ENCODE peak calls at places on chromosomes 4 and X, in seven cellular contexts. One of them, this sample, is unnamed.

GRCh38 chrX:100410901-100411801 is 1.1 kb upstream of the PCDH19 start:
- DNase-seq in H9: peak; percentile 35
- DNase-seq in PC-3: no peak
- DNase-seq in mammary epithelial cell: no peak
- DNase-seq in HCT116: no peak
- DNase-seq in GM23248: peak; percentile 18
- DNase-seq in H1: no peak
- DNase-seq in this sample: no peak

GRCh38 chrX:134236690-134237362 is at the start of gene CCDC160:
- DNase-seq in H9: peak; percentile 78
- DNase-seq in PC-3: peak; percentile 51
- DNase-seq in mammary epithelial cell: no peak
- DNase-seq in HCT116: peak; percentile 2
- DNase-seq in GM23248: peak; percentile 27
- DNase-seq in H1: peak; percentile 19
- DNase-seq in this sample: peak; percentile 39

GRCh38 chrX:136880003-136880451 is 498 bp downstream of the RBMX start:
- DNase-seq in H9: no peak
- DNase-seq in PC-3: no peak
- DNase-seq in mammary epithelial cell: no peak
- DNase-seq in HCT116: no peak
- DNase-seq in GM23248: peak; percentile 54
- DNase-seq in H1: no peak
- DNase-seq in this sample: peak; percentile 37

GRCh38 chrX:101206471-101206870 is 13.1 kb upstream of the DRP2 start:
- DNase-seq in H9: no peak
- DNase-seq in PC-3: peak; percentile 58
- DNase-seq in mammary epithelial cell: peak; percentile 32
- DNase-seq in HCT116: peak; percentile 13
- DNase-seq in GM23248: peak; percentile 60
- DNase-seq in H1: no peak
- DNase-seq in this sample: peak; percentile 58

GRCh38 chr4:165208741-165209388 is 1.5 kb downstream of the KLHL2 start:
- DNase-seq in H9: no peak
- DNase-seq in PC-3: peak; percentile 29
- DNase-seq in mammary epithelial cell: peak; percentile 32
- DNase-seq in HCT116: no peak
- DNase-seq in GM23248: no peak
- DNase-seq in H1: no peak
- DNase-seq in this sample: no peak

GRCh38 chr4:155392486-155393184 is 15.9 kb upstream of the MAP9 start:
- DNase-seq in H9: no peak
- DNase-seq in PC-3: peak; percentile 86
- DNase-seq in mammary epithelial cell: peak; percentile 41
- DNase-seq in HCT116: peak; percentile 61
- DNase-seq in GM23248: peak; percentile 53
- DNase-seq in H1: no peak
- DNase-seq in this sample: peak; percentile 88

GRCh38 chrX:130669233-130669632 is 233.8 kb downstream of the ENOX2 start:
- DNase-seq in H9: no peak
- DNase-seq in PC-3: peak; percentile 11
- DNase-seq in mammary epithelial cell: peak; percentile 1
- DNase-seq in HCT116: no peak
- DNase-seq in GM23248: peak; percentile 53
- DNase-seq in H1: no peak
- DNase-seq in this sample: peak; percentile 69

GRCh38 chr4:174999407-174999806 is 81.2 kb downstream of the ADAM29 start:
- DNase-seq in H9: no peak
- DNase-seq in PC-3: peak; percentile 76
- DNase-seq in mammary epithelial cell: peak; percentile 36
- DNase-seq in HCT116: no peak
- DNase-seq in GM23248: peak; percentile 1
- DNase-seq in H1: no peak
- DNase-seq in this sample: peak; percentile 4

GRCh38 chr4:140019619-140020367 is 134.2 kb downstream of the MAML3 start:
- DNase-seq in H9: no peak
- DNase-seq in PC-3: peak; percentile 17
- DNase-seq in mammary epithelial cell: no peak
- DNase-seq in HCT116: no peak
- DNase-seq in GM23248: no peak
- DNase-seq in H1: no peak
- DNase-seq in this sample: no peak

DNA sequence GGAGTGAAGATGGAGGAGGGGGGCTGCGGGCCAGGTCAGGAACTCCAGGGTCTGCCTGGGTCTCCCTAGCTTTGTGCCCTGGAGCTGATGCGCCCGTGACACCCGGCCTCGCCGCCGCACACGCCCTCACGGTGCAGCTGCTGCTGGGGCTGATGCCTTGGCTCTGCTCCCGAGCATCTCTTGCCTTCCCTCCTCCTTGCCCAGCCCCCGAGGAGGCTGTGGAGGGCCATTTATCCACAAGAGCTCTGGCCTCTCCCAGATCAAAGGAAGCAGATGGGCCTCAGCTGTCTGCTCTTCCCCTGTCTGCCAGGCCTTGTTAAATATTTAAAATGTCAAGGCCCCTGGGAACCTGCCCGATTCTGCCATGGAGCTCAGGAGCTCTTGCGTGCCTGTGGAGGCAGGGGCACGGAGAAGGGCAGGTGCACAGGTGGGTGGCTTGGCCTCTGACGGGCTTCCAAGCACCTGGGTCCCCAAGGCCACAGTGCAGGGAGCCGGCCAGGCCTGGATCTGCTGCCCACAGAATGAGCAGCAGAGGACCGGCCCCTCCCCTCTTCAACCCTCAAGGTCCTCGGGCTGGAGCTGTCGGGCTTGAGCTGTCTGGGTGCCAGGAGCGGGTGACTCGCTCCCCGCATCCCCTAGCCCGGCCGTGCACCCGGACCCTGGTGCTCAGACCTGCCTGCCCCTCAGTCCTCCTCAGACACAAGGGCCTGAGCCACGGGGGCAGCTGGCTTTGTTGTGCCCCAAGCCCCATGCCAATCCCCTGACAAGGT is 20.3 kb downstream of the ATP2B3 start:
- DNase-seq in H9: no peak
- DNase-seq in PC-3: no peak
- DNase-seq in mammary epithelial cell: no peak
- DNase-seq in HCT116: no peak
- DNase-seq in GM23248: no peak
- DNase-seq in H1: no peak
- DNase-seq in this sample: no peak
- H2AFZ ChIP-seq in H9: no peak overlapping the region
- H2AFZ ChIP-seq in PC-3: no peak overlapping the region
- H2AFZ ChIP-seq in mammary epithelial cell: no peak overlapping the region
- H2AFZ ChIP-seq in HCT116: no peak overlapping the region
- H2AFZ ChIP-seq in GM23248: no peak overlapping the region
- H2AFZ ChIP-seq in H1: no peak overlapping the region
- H2AFZ ChIP-seq in this sample: no peak overlapping the region

DNA sequence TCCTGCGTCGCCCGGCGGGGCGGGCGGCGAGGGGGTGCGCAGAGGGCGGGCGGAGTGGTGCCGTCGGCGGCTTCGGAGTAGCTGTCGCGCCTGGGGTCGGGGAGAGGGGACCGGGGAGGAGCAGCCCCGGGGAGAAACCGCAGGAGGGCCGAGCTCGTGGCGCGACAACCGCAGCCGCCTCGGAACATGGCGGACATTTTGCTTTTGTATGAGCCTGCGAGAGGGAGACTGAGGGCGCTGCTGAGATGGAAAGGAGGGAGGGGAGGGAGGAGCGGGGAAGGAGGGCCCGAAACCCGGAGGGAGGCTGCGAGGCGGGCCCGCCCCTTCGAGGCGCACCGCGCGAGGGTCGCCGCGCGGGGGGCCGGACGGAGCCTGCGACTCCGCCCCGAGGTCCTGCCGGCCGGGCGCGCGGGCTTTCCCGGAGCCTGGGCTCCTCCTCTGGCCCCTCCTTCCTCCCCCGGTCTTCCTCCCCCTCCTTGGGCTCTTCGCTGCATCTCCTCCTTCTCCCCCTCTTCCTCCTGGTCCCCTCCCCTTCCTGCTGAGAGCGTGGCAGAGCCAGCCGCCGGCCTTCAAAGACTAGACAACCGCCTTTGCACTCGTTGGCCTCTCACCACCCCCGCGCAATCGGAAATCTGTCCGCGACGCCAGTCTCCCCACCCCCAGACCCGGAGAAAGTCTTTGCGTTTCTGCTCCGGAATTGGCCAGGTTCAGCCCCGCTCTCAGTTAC is 1.1 kb downstream of the INTS6L start:
- DNase-seq in H9: peak; percentile 89
- DNase-seq in PC-3: peak; percentile 81
- DNase-seq in mammary epithelial cell: peak; percentile 83
- DNase-seq in HCT116: peak; percentile 49
- DNase-seq in GM23248: peak; percentile 90
- DNase-seq in H1: peak; percentile 62
- DNase-seq in this sample: peak; percentile 93
- H3K9ac ChIP-seq in H9: peak overlapping the region; percentile 59
- H3K9ac ChIP-seq in PC-3: peak overlapping the region; percentile 76
- H3K9ac ChIP-seq in mammary epithelial cell: peak overlapping the region; percentile 94
- H3K9ac ChIP-seq in HCT116: peak overlapping the region; percentile 57
- H3K9ac ChIP-seq in GM23248: peak overlapping the region; percentile 97
- H3K9ac ChIP-seq in H1: peak overlapping the region; percentile 66
- H3K9ac ChIP-seq in this sample: peak overlapping the region; percentile 96

DNA sequence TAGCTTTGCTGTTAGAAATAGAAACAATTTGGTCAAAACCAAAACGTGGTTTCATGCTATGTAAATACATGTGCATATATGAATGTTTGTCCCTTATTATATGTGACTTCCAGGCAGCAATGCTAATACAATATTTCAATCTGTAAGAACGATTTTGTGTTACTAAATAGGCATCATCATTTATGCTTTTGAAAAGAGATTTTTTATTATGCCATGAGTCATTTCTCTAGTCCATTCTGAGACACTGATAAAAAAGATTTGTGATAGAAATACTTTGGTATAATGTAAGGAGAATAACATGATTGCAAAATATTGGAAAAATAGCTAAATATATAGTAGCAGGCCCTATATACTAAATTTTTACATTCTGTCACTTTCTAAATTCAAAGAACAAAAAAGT is 28.9 kb downstream of the SYNPO2 start:
- DNase-seq in H9: no peak
- DNase-seq in PC-3: peak; percentile 51
- DNase-seq in mammary epithelial cell: no peak
- DNase-seq in HCT116: no peak
- DNase-seq in GM23248: peak; percentile 44
- DNase-seq in H1: no peak
- DNase-seq in this sample: no peak
- H2AFZ ChIP-seq in H9: no peak overlapping the region
- H2AFZ ChIP-seq in PC-3: no peak overlapping the region
- H2AFZ ChIP-seq in mammary epithelial cell: no peak overlapping the region
- H2AFZ ChIP-seq in HCT116: no peak overlapping the region
- H2AFZ ChIP-seq in GM23248: no peak overlapping the region
- H2AFZ ChIP-seq in H1: no peak overlapping the region
- H2AFZ ChIP-seq in this sample: no peak overlapping the region

GRCh38 chr4:83334425-83335241 is at the start of gene HPSE:
- DNase-seq in H9: peak; percentile 93
- DNase-seq in PC-3: peak; percentile 76
- DNase-seq in mammary epithelial cell: peak; percentile 87
- DNase-seq in HCT116: peak; percentile 49
- DNase-seq in GM23248: peak; percentile 63
- DNase-seq in H1: peak; percentile 51
- DNase-seq in this sample: peak; percentile 56
- H3K9ac ChIP-seq in H9: no peak within 1 kb of the TSS
- H3K9ac ChIP-seq in PC-3: peak within 1 kb of the TSS; percentile 50
- H3K9ac ChIP-seq in mammary epithelial cell: peak within 1 kb of the TSS; percentile 44
- H3K9ac ChIP-seq in HCT116: peak within 1 kb of the TSS; percentile 55
- H3K9ac ChIP-seq in GM23248: peak within 1 kb of the TSS; percentile 51
- H3K9ac ChIP-seq in H1: no peak within 1 kb of the TSS
- H3K9ac ChIP-seq in this sample: peak within 1 kb of the TSS; percentile 48

DNA sequence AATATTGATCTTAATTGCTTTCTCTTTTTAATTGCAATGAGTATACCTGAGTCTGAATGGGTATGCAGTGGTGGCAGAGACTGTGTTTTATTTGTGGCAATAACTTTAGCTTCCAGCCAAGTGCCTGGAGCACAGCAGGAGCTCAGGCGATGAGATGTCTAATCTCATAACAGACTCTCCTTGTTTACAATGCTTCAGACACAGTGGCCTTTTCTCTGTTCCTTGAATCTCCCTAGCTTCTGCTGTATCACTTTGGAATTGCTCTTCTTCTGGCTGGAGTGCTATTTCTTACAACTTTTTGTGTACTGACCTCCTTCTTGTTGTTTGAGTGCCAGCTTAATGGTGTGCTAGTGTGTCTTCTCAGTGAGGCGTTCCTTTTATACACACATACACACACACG is 91.6 kb upstream of the UNC5C start:
- DNase-seq in H9: no peak
- DNase-seq in PC-3: no peak
- DNase-seq in mammary epithelial cell: no peak
- DNase-seq in HCT116: no peak
- DNase-seq in GM23248: no peak
- DNase-seq in H1: no peak
- DNase-seq in this sample: peak; percentile 9
- H2AFZ ChIP-seq in H9: no peak overlapping the region
- H2AFZ ChIP-seq in PC-3: no peak overlapping the region
- H2AFZ ChIP-seq in mammary epithelial cell: no peak overlapping the region
- H2AFZ ChIP-seq in HCT116: no peak overlapping the region
- H2AFZ ChIP-seq in GM23248: no peak overlapping the region
- H2AFZ ChIP-seq in H1: peak overlapping the region; percentile 94
- H2AFZ ChIP-seq in this sample: no peak overlapping the region

GRCh38 chr4:3677671-3678070 is 88.5 kb upstream of the ADRA2C start:
- DNase-seq in H9: no peak
- DNase-seq in PC-3: no peak
- DNase-seq in mammary epithelial cell: no peak
- DNase-seq in HCT116: no peak
- DNase-seq in GM23248: peak; percentile 20
- DNase-seq in H1: no peak
- DNase-seq in this sample: no peak

GRCh38 chr4:3680656-3681055 is 85.5 kb upstream of the ADRA2C start:
- DNase-seq in H9: peak; percentile 8
- DNase-seq in PC-3: no peak
- DNase-seq in mammary epithelial cell: no peak
- DNase-seq in HCT116: no peak
- DNase-seq in GM23248: no peak
- DNase-seq in H1: no peak
- DNase-seq in this sample: no peak

GRCh38 chr4:3679071-3679825 is 86.9 kb upstream of the ADRA2C start:
- DNase-seq in H9: peak; percentile 18
- DNase-seq in PC-3: no peak
- DNase-seq in mammary epithelial cell: no peak
- DNase-seq in HCT116: no peak
- DNase-seq in GM23248: no peak
- DNase-seq in H1: no peak
- DNase-seq in this sample: no peak

GRCh38 chr4:3681191-3681590 is 85.0 kb upstream of the ADRA2C start:
- DNase-seq in H9: peak; percentile 16
- DNase-seq in PC-3: no peak
- DNase-seq in mammary epithelial cell: no peak
- DNase-seq in HCT116: no peak
- DNase-seq in GM23248: no peak
- DNase-seq in H1: no peak
- DNase-seq in this sample: no peak

GRCh38 chr4:3679851-3680311 is 86.3 kb upstream of the ADRA2C start:
- DNase-seq in H9: peak; percentile 28
- DNase-seq in PC-3: no peak
- DNase-seq in mammary epithelial cell: no peak
- DNase-seq in HCT116: no peak
- DNase-seq in GM23248: no peak
- DNase-seq in H1: no peak
- DNase-seq in this sample: no peak
- H3K9ac ChIP-seq in H9: no peak overlapping the region
- H3K9ac ChIP-seq in PC-3: no peak overlapping the region
- H3K9ac ChIP-seq in mammary epithelial cell: no peak overlapping the region
- H3K9ac ChIP-seq in HCT116: no peak overlapping the region
- H3K9ac ChIP-seq in GM23248: no peak overlapping the region
- H3K9ac ChIP-seq in H1: no peak overlapping the region
- H3K9ac ChIP-seq in this sample: no peak overlapping the region

This sample was measured in mesenchymal stem cell.